ENCODE peak calls at places on chromosomes 7 and 10, in four cellular contexts. D is HCT116, X is GM12878, U is HepG2. R is an unnamed sample. For H3K4me1, the result is how much of the 10 kb centered on the place peaks cover.

GRCh38 chr7:115693779-115694178 is 336.8 kb downstream of the TFEC start:
- ATAC-seq in D (no peak), X (peak), U (no peak), R (no peak)

GRCh38 chr10:125149278-125150047 is 10.9 kb downstream of the CTBP2 start:
- ATAC-seq in D (peak), X (no peak), U (no peak), R (peak)

GRCh38 chr7:111076205-111076604 is 14.7 kb upstream of the LRRN3 start:
- ATAC-seq in D (no peak), X (peak), U (no peak), R (no peak)

GRCh38 chr7:149767068-149767467 is 6.3 kb downstream of the ZNF467 start:
- ATAC-seq in D (no peak), X (no peak), U (no peak), R (no peak)

GRCh38 chr10:116984202-116984993 is 20.6 kb downstream of the SHTN1 start:
- ATAC-seq in D (no peak), X (no peak), U (peak), R (no peak)

GRCh38 chr10:50552771-50553535 is 70.8 kb downstream of the SGMS1 start:
- ATAC-seq in D (peak), X (peak), U (peak), R (peak)

GRCh38 chr7:130352335-130353074 is 7.9 kb downstream of the CPA5 start:
- ATAC-seq in D (no peak), X (no peak), U (no peak), R (no peak)

GRCh38 chr10:130137077-130137448 is 872 bp downstream of the GLRX3 start:
- ATAC-seq in D (no peak), X (no peak), U (peak), R (no peak)

GRCh38 chr7:128902761-128903585 is 7.5 kb downstream of the KCP start:
- ATAC-seq in D (peak), X (no peak), U (no peak), R (no peak)

GRCh38 chr7:157425137-157425731 is 88.4 kb downstream of the DNAJB6 start:
- ATAC-seq in D (peak), X (no peak), U (peak), R (no peak)

GRCh38 chr10:35668865-35669650 is 27.0 kb upstream of the FZD8 start:
- ATAC-seq in D (no peak), X (no peak), U (no peak), R (no peak)

GRCh38 chr10:131315343-131315742 is 3.8 kb upstream of the TCERG1L start:
- ATAC-seq in D (no peak), X (no peak), U (no peak), R (no peak)

GRCh38 chr7:111744501-111745155 is 182.3 kb upstream of the IMMP2L start:
- ATAC-seq in D (no peak), X (no peak), U (no peak), R (no peak)

GRCh38 chr7:101630591-101630990 is 1.5 kb upstream of the MYL10 start:
- ATAC-seq in D (no peak), X (no peak), U (peak), R (no peak)

GRCh38 chr10:102157224-102157623 is 5.0 kb downstream of the NOLC1 start:
- ATAC-seq in D (no peak), X (no peak), U (no peak), R (no peak)

GRCh38 chr7:128059143-128059975 is 28.1 kb upstream of the LRRC4 start:
- ATAC-seq in D (no peak), X (no peak), U (no peak), R (no peak)

GRCh38 chr7:32164341-32164996 is 94.3 kb upstream of the PDE1C start:
- ATAC-seq in D (peak), X (peak), U (peak), R (no peak)

GRCh38 chr7:6149996-6150395 is 118.8 kb downstream of the ANKRD61 start:
- ATAC-seq in D (no peak), X (no peak), U (no peak), R (no peak)

GRCh38 chr10:50395279-50395678 is 144.0 kb upstream of the ASAH2 start:
- ATAC-seq in D (no peak), X (no peak), U (peak), R (peak)

GRCh38 chr10:80522756-80523363 is 14.8 kb upstream of the SH2D4B start:
- ATAC-seq in D (peak), X (peak), U (no peak), R (no peak)

GRCh38 chr7:124101173-124101768 is 68.4 kb upstream of the TMEM229A start:
- ATAC-seq in D (peak), X (no peak), U (peak), R (no peak)

GRCh38 chr7:116601426-116601825 is 70.6 kb upstream of the MET start:
- ATAC-seq in D (no peak), X (peak), U (no peak), R (no peak)

GRCh38 chr7:64046041-64046389 is 781 bp downstream of the ZNF727 start:
- ATAC-seq in D (no peak), X (no peak), U (no peak), R (no peak)

GRCh38 chr7:140418653-140419052 is 14.8 kb downstream of the RAB19 start:
- ATAC-seq in D (no peak), X (no peak), U (no peak), R (no peak)

GRCh38 chr7:98233241-98234070 is 18.6 kb downstream of the TECPR1 start:
- ATAC-seq in D (no peak), X (no peak), U (no peak), R (no peak)

GRCh38 chr7:57404967-57405421 is 45.0 kb upstream of the ZNF716 start:
- ATAC-seq in D (no peak), X (no peak), U (no peak), R (no peak)

GRCh38 chr10:43667736-43668371 is 19.2 kb upstream of the ZNF32 start:
- ATAC-seq in D (no peak), X (no peak), U (no peak), R (no peak)

GRCh38 chr7:134547738-134548054 is 1.2 kb upstream of the AKR1B15 start:
- ATAC-seq in D (peak), X (peak), U (peak), R (peak)

DNA sequence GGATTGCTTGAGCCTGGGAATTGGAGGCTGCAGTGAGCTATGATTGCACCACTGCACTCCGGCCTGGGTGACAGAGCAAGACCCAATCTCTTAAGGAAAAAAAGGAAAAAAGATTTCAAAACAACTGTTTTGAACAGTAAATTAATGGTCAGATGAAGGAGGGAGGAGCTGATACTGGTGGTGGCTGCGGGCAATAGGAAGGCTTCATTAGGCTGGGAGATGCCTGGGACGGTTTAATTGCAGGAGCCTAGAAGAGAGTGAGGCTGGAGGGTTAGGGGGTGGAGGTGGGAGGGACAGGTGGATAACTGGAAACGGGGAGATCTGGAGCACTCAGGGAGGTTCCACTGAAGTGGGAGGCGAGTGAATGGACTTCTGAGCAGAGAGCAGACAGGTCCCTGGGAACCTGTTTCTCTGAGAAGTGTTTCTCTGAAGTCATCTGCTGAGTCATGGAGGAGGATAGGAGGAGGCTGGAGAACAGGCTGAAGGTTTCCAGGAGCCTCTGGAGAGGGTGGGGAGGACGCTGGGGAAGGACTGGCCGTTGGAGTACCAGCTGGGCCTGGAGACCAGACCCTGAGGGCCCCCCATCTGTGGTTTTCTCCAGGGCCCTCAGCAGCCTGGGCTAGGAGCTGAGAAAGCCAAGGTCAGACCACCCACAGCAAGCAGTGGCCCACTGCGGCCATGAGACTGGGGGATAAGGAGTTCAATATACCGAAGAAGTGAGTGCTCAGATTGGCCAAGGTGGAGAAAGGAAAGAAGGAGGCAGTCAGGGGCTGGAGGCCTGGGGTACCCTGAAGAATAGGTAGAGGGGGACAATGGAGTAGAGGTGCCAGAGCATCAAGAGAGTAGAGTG is 14.4 kb upstream of the YWHAG start:
- ATAC-seq in D (peak), X (no peak), U (no peak), R (peak)
- TF ChIP-seq POLR2AphosphoS5 in D (peak), X (no peak), U (no peak), R (no peak)

GRCh38 chr7:95545666-95546065 is 50.6 kb downstream of the PDK4 start:
- ATAC-seq in D (no peak), X (no peak), U (no peak), R (no peak)

GRCh38 chr7:95547949-95548348 is 48.4 kb downstream of the PDK4 start:
- ATAC-seq in D (no peak), X (no peak), U (no peak), R (no peak)

GRCh38 chr7:95545007-95545615 is 51.2 kb downstream of the PDK4 start:
- ATAC-seq in D (peak), X (peak), U (peak), R (peak)

GRCh38 chr7:95546647-95547046 is 49.7 kb downstream of the PDK4 start:
- ATAC-seq in D (no peak), X (no peak), U (no peak), R (no peak)

DNA sequence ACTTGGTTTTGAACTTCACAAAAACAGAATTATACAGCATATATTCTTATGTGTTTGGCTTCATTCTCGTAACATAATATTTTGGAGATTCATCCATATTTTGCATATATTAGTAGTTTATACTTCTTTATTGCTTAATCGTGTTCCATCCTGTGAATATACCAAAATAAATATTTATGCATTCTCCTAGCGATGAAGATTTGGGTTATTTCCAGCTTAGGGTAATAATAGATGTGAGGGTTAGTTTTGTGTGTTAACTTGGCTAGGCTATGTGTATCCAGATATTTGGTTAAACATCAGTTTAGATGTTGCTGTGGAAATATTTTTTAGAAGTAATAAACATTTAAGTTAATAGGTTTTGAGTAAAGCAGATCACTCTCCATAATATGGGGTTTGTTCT is 49.0 kb downstream of the PDK4 start:
- ATAC-seq in D (no peak), X (no peak), U (no peak), R (no peak)
- H3K4me1 ChIP-seq in D (under half), X (under half), U (under half), R (under half)

GRCh38 chr10:5889624-5890518 is at the start of the genes ANKRD16 and FBH1:
- ATAC-seq in D (peak), X (peak), U (peak), R (peak)
- TF ChIP-seq POLR2AphosphoS5 in D (peak), X (peak), U (peak), R (peak)

DNA sequence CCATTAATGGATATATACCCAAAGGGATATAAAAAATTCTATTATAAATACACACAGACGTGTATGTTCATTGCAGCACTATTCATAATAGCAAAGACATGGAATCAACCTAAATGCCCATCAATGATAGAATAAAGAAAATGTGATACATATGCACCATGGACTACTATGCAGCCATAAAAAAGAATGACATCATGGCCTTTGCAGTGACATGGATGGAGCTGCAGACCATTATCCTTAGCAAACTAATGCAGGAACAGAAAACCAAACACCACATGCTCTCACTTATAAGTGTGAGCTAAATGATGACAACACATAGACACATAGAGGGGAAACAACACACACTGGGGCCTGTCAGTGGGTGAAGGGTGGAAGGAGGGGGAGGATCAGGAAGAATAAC is 33.0 kb downstream of the POLR1F start:
- ATAC-seq in D (no peak), X (no peak), U (no peak), R (no peak)
- H3K4me1 ChIP-seq in D (under half), X (under half), U (under half), R (under half)